ENCODE peak calls at places on chromosomes 3 and 15, in six cellular contexts. S, H, A, X, D and L are unnamed samples.
A peak's percentile ranks its signal among the peaks of the same experiment; 100 is the strongest.

GRCh38 chr3:31575448-31575847 is 42.7 kb downstream of the STT3B start:
- DNase-seq in S (no peak), D (no peak), H (no peak), X (no peak), A (no peak), L (no peak)

GRCh38 chr3:72142028-72142427 is 357.1 kb upstream of the PROK2 start:
- DNase-seq in H (no peak), S (no peak), D (no peak), X (no peak), A (no peak), L (no peak)

GRCh38 chr3:158649791-158650190 is 5.5 kb downstream of the GFM1 start:
- DNase-seq in D (no peak), H (no peak), S (no peak), X (no peak), A (no peak), L (no peak)

GRCh38 chr3:174675426-174675825 is 183.7 kb upstream of the NAALADL2 start:
- DNase-seq in D (no peak), S (no peak), X (no peak), H (no peak), A (no peak), L (no peak)

GRCh38 chr3:51082363-51082762 is 302.7 kb upstream of the MANF start:
- DNase-seq in A (no peak), S (no peak), H (no peak), X (no peak), D (no peak), L (no peak)

GRCh38 chr3:16913264-16913580 is 28.5 kb downstream of the PLCL2 start:
- DNase-seq in H (no peak), D (no peak), A (no peak), X (no peak), S (no peak), L (no peak)

GRCh38 chr15:93086791-93087190 is 2.2 kb downstream of the RGMA start:
- DNase-seq in S (no peak), X (no peak), D (no peak), A (no peak), H (no peak), L (no peak)

GRCh38 chr3:45910892-45911291 is 24.5 kb downstream of the CCR9 start:
- DNase-seq in S (no peak), D (no peak), H (no peak), A (no peak), X (no peak), L (no peak)

GRCh38 chr15:100095896-100096600 is 245.7 kb downstream of the ADAMTS17 start:
- DNase-seq in H (no peak), A (no peak), D (no peak), X (peak; percentile 37), S (no peak), L (peak; percentile 60)

GRCh38 chr3:133303430-133303829 is 96.4 kb upstream of the BFSP2 start:
- DNase-seq in D (no peak), X (no peak), H (no peak), S (no peak), A (no peak), L (no peak)

GRCh38 chr3:59406943-59407342 is 357.1 kb upstream of the CFAP20DC start:
- DNase-seq in A (no peak), X (no peak), S (no peak), D (no peak), H (no peak), L (no peak)

GRCh38 chr15:65833501-65834220 is 35.6 kb upstream of the RAB11A start:
- DNase-seq in S (no peak), X (no peak), A (no peak), D (no peak), H (no peak), L (no peak)

GRCh38 chr3:186287723-186288122 is 74.3 kb downstream of the DGKG start:
- DNase-seq in A (peak; percentile 92), D (peak; percentile 93), S (no peak), H (no peak), X (no peak), L (no peak)

GRCh38 chr3:127184870-127185216 is 8.1 kb upstream of the PRR23E start:
- DNase-seq in H (peak; percentile 40), S (no peak), A (no peak), X (no peak), D (no peak), L (peak; percentile 62)

GRCh38 chr3:53192608-53193007 is 31.6 kb downstream of the PRKCD start:
- DNase-seq in X (no peak), S (peak; percentile 28), A (no peak), H (peak; percentile 48), D (no peak), L (no peak)

GRCh38 chr15:77064118-77064517 is 6.8 kb downstream of the TSPAN3 start:
- DNase-seq in X (no peak), D (no peak), H (no peak), S (no peak), A (no peak), L (no peak)

GRCh38 chr3:41362638-41363559 is 163.6 kb downstream of the CTNNB1 start:
- DNase-seq in H (no peak), A (peak; percentile 32), D (peak; percentile 28), S (no peak), X (no peak), L (no peak)

GRCh38 chr15:62306851-62307504 is 141.9 kb upstream of the C2CD4B start:
- DNase-seq in X (no peak), S (no peak), D (peak; percentile 75), A (peak; percentile 84), H (no peak), L (no peak)

GRCh38 chr15:74006774-74007639 is 12.5 kb downstream of the PML start:
- DNase-seq in D (no peak), S (no peak), A (no peak), X (no peak), H (no peak), L (no peak)

GRCh38 chr3:187223799-187224198 is 26.5 kb downstream of the RTP1 start:
- DNase-seq in D (peak; percentile 25), A (no peak), H (no peak), S (no peak), X (no peak), L (no peak)

GRCh38 chr3:41848745-41849574 is 112.9 kb downstream of the ULK4 start:
- DNase-seq in D (no peak), X (no peak), H (no peak), A (no peak), S (no peak), L (no peak)

GRCh38 chr3:105399611-105400010 is 32.9 kb downstream of the ALCAM start:
- DNase-seq in X (no peak), D (no peak), S (no peak), A (no peak), H (no peak), L (no peak)

GRCh38 chr3:105399062-105399461 is 32.4 kb downstream of the ALCAM start:
- DNase-seq in D (no peak), A (no peak), H (no peak), X (no peak), S (no peak), L (no peak)

GRCh38 chr3:105401254-105401653 is 34.5 kb downstream of the ALCAM start:
- DNase-seq in H (no peak), X (no peak), A (no peak), S (no peak), D (no peak), L (no peak)

GRCh38 chr3:105402287-105402801 is 35.6 kb downstream of the ALCAM start:
- DNase-seq in X (no peak), S (peak; percentile 68), D (peak; percentile 37), H (no peak), A (no peak), L (no peak)

DNA sequence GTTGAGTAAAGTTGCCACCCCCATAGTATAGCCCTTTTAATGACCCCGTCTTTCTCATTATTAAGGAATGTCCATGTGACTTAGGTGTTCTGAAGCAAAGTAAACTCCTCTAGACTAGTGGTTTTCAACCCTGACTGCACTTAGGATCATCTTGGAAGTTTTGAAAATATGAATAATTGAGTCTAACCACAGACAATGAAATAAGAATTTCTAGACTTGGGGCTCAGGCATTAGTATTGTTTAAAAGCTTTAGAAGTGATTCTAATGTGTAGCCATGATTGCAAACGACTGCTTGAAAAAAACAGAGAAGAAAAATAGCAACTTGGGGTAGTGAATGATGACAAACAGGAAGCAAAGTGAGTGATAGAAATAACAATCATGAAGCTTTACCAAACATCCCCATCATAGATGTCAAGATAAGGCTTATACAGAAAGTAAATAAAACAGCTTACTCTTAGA is 35.0 kb downstream of the ALCAM start:
- DNase-seq in X (no peak), D (peak; percentile 38), A (no peak), S (no peak), H (no peak), L (no peak)
- TF ChIP-seq CTCF in X (no peak), D (no peak), A (no peak), S (no peak), H (no peak), L (no peak)

GRCh38 chr15:68630205-68630555 is 51.4 kb downstream of the CORO2B start:
- DNase-seq in S (no peak), H (no peak), A (no peak), D (no peak), X (no peak), L (no peak)

GRCh38 chr15:68631621-68632051 is 52.8 kb downstream of the CORO2B start:
- DNase-seq in D (no peak), X (no peak), S (no peak), A (no peak), H (no peak), L (no peak)

GRCh38 chr15:68629519-68630204 is 50.9 kb downstream of the CORO2B start:
- DNase-seq in X (no peak), D (no peak), S (no peak), A (no peak), H (no peak), L (no peak)

GRCh38 chr15:68632101-68632500 is 53.3 kb downstream of the CORO2B start:
- DNase-seq in S (no peak), D (no peak), X (no peak), A (no peak), H (no peak), L (no peak)

GRCh38 chr15:68630836-68631235 is 52.0 kb downstream of the CORO2B start:
- DNase-seq in S (no peak), D (no peak), H (no peak), X (no peak), A (no peak), L (no peak)
- TF ChIP-seq CTCF in S (peak; percentile 40), D (peak; percentile 34), H (no peak), X (peak; percentile 32), A (no peak), L (peak; percentile 8)

DNA sequence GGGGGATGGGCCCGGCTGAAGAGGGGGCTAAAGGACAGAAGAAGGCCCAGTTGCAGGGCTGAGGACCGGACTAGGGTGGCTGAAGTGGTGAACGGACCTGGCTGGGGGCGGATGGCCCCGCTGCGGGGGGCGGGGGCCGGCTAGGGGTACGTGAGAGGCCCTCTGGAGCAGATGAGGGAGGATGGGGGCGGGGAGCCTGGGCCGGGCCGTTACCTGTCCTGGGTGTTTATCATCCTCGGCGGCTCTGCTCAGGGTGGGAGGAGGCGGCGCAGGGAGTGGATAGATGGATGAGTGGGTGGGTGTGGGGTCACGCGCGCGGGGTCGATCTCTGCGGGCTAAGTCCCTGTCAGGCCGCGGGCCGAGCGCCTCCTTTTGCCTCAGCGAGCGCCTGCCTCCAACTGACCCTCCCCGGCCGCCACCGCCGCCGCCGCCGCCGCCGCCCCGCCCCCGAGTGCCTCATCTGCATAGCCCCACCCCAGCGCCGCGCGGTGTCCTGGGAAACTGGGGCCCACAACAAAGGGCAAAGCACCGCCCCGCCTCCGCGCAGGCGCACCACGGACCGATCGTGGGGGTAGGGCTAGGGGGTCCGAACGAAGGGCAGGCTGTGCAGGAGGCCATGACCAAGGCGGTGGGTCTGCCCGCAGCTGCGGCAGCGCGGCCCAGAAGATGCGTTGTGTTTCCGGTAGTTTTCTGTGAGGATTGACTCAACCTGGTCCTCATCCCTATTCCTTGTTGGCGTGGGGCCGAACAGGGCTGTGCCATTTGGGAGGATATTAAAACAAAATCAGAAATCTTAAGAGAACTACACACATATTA is 72.4 kb downstream of the RBPMS2 start:
- DNase-seq in A (peak; percentile 87), X (peak; percentile 99), H (peak; percentile 99), D (peak; percentile 85), S (peak; percentile 99), L (peak; percentile 99)
- TF ChIP-seq CTCF in A (no peak), X (no peak), H (no peak), D (peak; percentile 15), S (peak; percentile 45), L (no peak)

GRCh38 chr15:89772933-89773583 is 3.1 kb upstream of the MESP2 start:
- DNase-seq in D (peak; percentile 19), S (no peak), X (no peak), A (peak; percentile 53), H (no peak), L (no peak)
- TF ChIP-seq CTCF in D (peak; percentile 61), S (peak; percentile 68), X (peak; percentile 65), A (peak; percentile 36), H (peak; percentile 21), L (peak; percentile 37)